ENCODE peak calls at places on chromosomes 16 and 17, in five cellular contexts. E is mesothelial cell of epicardium; Y is HEK293T; V is stimulated activated naive CD8-positive, alpha-beta T cell treated with anti-CD3 and anti-CD28 coated beads, Interleukin-15, Interleukin-2, amounts not matched to agents 100 U/mL and 50 U/mL, for 24 hours; P is esophagus muscularis mucosa. S is an unnamed sample.

GRCh38 chr17:8912060-8912981 is 44.8 kb upstream of the PIK3R6 start:
- DNase-seq in Y (no peak), V (no peak), P (peak), E (no peak), S (no peak)

GRCh38 chr16:2591476-2592240 is 53.8 kb downstream of the PDPK1 start:
- DNase-seq in P (no peak), V (no peak), E (no peak), Y (no peak), S (no peak)

GRCh38 chr17:51745993-51746392 is 412.5 kb downstream of the CA10 start:
- DNase-seq in E (no peak), V (no peak), P (no peak), Y (no peak), S (no peak)

GRCh38 chr16:12643034-12643455 is 160.6 kb downstream of the CPPED1 start:
- DNase-seq in Y (no peak), P (no peak), V (no peak), E (no peak), S (no peak)

GRCh38 chr16:88732961-88733294 is 26.6 kb downstream of the CTU2 start:
- DNase-seq in E (no peak), P (no peak), V (no peak), Y (no peak), S (no peak)

GRCh38 chr17:8820311-8821010 is 21.3 kb upstream of the MFSD6L start:
- DNase-seq in P (peak), V (no peak), E (no peak), Y (no peak), S (peak)

GRCh38 chr17:67712375-67712774 is 5.4 kb upstream of the NOL11 start:
- DNase-seq in Y (no peak), P (no peak), V (no peak), E (no peak), S (no peak)

GRCh38 chr17:79566251-79566955 is 44.4 kb downstream of the RBFOX3 start:
- DNase-seq in E (no peak), V (no peak), Y (no peak), P (no peak), S (no peak)

GRCh38 chr17:43800736-43801135 is 20.5 kb downstream of the CFAP97D1 start:
- DNase-seq in P (no peak), V (no peak), E (no peak), Y (no peak), S (no peak)

GRCh38 chr16:71356051-71356740 is 2.3 kb upstream of the CALB2 start:
- DNase-seq in Y (no peak), V (no peak), P (no peak), E (no peak), S (no peak)

GRCh38 chr17:8869416-8869815 is 1.9 kb upstream of the PIK3R6 start:
- DNase-seq in V (no peak), P (no peak), E (no peak), Y (no peak), S (no peak)

GRCh38 chr16:56812884-56813283 is 52.1 kb upstream of the SLC12A3 start:
- DNase-seq in E (no peak), P (no peak), V (no peak), Y (no peak), S (no peak)

GRCh38 chr17:19287651-19288050 is 50.5 kb downstream of the EPN2 start:
- DNase-seq in V (no peak), E (no peak), Y (no peak), P (no peak), S (no peak)

GRCh38 chr17:77592503-77592902 is 366.0 kb upstream of the TNRC6C start:
- DNase-seq in V (no peak), E (no peak), Y (no peak), P (no peak), S (no peak)